ENCODE peak calls at places on chromosomes 5 and 9, in seven cellular contexts. Y is brain microvascular endothelial cell, L is mesenchymal stem cell, U is putamen, Q is HFF-Myc, V is dorsolateral prefrontal cortex, C is foreskin fibroblast. O is an unnamed sample.

GRCh38 chr5:93208156-93208895 is 372.7 kb downstream of the NR2F1-AS1 start:
- DNase-seq in Y (no peak), V (no peak), U (no peak), Q (peak), C (no peak), L (peak), O (no peak)

GRCh38 chr5:167937628-167938000 is 353.8 kb upstream of the WWC1 start:
- DNase-seq in Y (no peak), V (no peak), Q (no peak), C (no peak), L (no peak), U (no peak), O (no peak)

GRCh38 chr5:76475358-76475757 is 72.3 kb downstream of the IQGAP2 start:
- DNase-seq in Y (no peak), U (no peak), Q (no peak), C (no peak), V (no peak), L (no peak), O (no peak)

GRCh38 chr5:91438871-91439270 is 55.8 kb upstream of the ARRDC3 start:
- DNase-seq in Y (no peak), U (no peak), Q (no peak), L (no peak), V (no peak), C (no peak), O (no peak)

GRCh38 chr5:5421149-5421960 is 1.1 kb upstream of the ICE1 start:
- DNase-seq in L (no peak), V (no peak), Y (peak), U (peak), Q (no peak), C (no peak), O (no peak)

GRCh38 chr5:43683884-43684471 is 81.0 kb downstream of the NNT start:
- DNase-seq in Q (no peak), V (no peak), U (no peak), L (no peak), Y (no peak), C (no peak), O (no peak)

GRCh38 chr9:130741024-130741305 is 47.4 kb downstream of the EXOSC2 start:
- DNase-seq in C (no peak), U (no peak), Q (no peak), Y (no peak), L (no peak), V (no peak), O (no peak)

GRCh38 chr9:99296375-99296951 is 74.4 kb downstream of the SEC61B start:
- DNase-seq in Q (no peak), C (no peak), V (no peak), L (no peak), U (no peak), Y (no peak), O (no peak)

GRCh38 chr9:101485873-101486692 is 47.6 kb upstream of the RNF20 start:
- DNase-seq in U (no peak), Y (no peak), Q (no peak), L (peak), V (peak), C (peak), O (no peak)

O was measured in fibroblast of the conjunctiva.